ENCODE peak calls at places on chromosomes 6 and 20, in seven cellular contexts. One of them, this sample, is unnamed.

GRCh38 chr6:109770047-109770446 is 79.0 kb downstream of the FIG4 start:
- DNase-seq in heart right ventricle: no peak
- DNase-seq in DND-41: no peak
- DNase-seq in breast epithelium: no peak
- DNase-seq in OCI-LY7: no peak
- DNase-seq in lung: no peak
- DNase-seq in neuronal stem cell: no peak
- DNase-seq in this sample: no peak

GRCh38 chr6:28525496-28526039 is at the start of gene GPX5:
- DNase-seq in DND-41: peak; percentile 64
- DNase-seq in heart right ventricle: no peak
- DNase-seq in OCI-LY7: no peak
- DNase-seq in breast epithelium: no peak
- DNase-seq in lung: no peak
- DNase-seq in neuronal stem cell: no peak
- DNase-seq in this sample: no peak

GRCh38 chr6:31829633-31830492 is 2.3 kb downstream of the HSPA1B start:
- DNase-seq in DND-41: no peak
- DNase-seq in breast epithelium: no peak
- DNase-seq in heart right ventricle: no peak
- DNase-seq in neuronal stem cell: peak; percentile 33
- DNase-seq in lung: no peak
- DNase-seq in OCI-LY7: peak; percentile 74
- DNase-seq in this sample: peak; percentile 55

GRCh38 chr20:21432911-21433310 is 35.6 kb upstream of the NKX2-4 start:
- DNase-seq in heart right ventricle: no peak
- DNase-seq in lung: no peak
- DNase-seq in DND-41: no peak
- DNase-seq in neuronal stem cell: no peak
- DNase-seq in breast epithelium: no peak
- DNase-seq in OCI-LY7: no peak
- DNase-seq in this sample: no peak

GRCh38 chr20:61954276-61955021 is 111.2 kb downstream of the TAF4 start:
- DNase-seq in OCI-LY7: no peak
- DNase-seq in DND-41: no peak
- DNase-seq in lung: no peak
- DNase-seq in heart right ventricle: no peak
- DNase-seq in neuronal stem cell: no peak
- DNase-seq in breast epithelium: peak; percentile 34
- DNase-seq in this sample: no peak

GRCh38 chr6:30450548-30450907 is 38.8 kb upstream of the HLA-E start:
- DNase-seq in lung: no peak
- DNase-seq in neuronal stem cell: no peak
- DNase-seq in DND-41: no peak
- DNase-seq in breast epithelium: no peak
- DNase-seq in heart right ventricle: no peak
- DNase-seq in OCI-LY7: no peak
- DNase-seq in this sample: no peak

GRCh38 chr6:18415671-18416340 is 28.7 kb downstream of the RNF144B start:
- DNase-seq in lung: no peak
- DNase-seq in heart right ventricle: no peak
- DNase-seq in breast epithelium: no peak
- DNase-seq in OCI-LY7: no peak
- DNase-seq in neuronal stem cell: no peak
- DNase-seq in DND-41: no peak
- DNase-seq in this sample: no peak

GRCh38 chr6:100464910-100465700 is at the start of gene SIM1:
- DNase-seq in OCI-LY7: no peak
- DNase-seq in lung: no peak
- DNase-seq in DND-41: no peak
- DNase-seq in heart right ventricle: no peak
- DNase-seq in neuronal stem cell: peak; percentile 88
- DNase-seq in breast epithelium: no peak
- DNase-seq in this sample: no peak

GRCh38 chr6:112117554-112117953 is 30.2 kb downstream of the FAM229B start:
- DNase-seq in heart right ventricle: no peak
- DNase-seq in OCI-LY7: no peak
- DNase-seq in breast epithelium: no peak
- DNase-seq in neuronal stem cell: no peak
- DNase-seq in lung: no peak
- DNase-seq in DND-41: no peak
- DNase-seq in this sample: peak; percentile 26

GRCh38 chr20:37081717-37082289 is 14.0 kb downstream of the RBL1 start:
- DNase-seq in OCI-LY7: no peak
- DNase-seq in breast epithelium: no peak
- DNase-seq in neuronal stem cell: no peak
- DNase-seq in heart right ventricle: no peak
- DNase-seq in DND-41: no peak
- DNase-seq in lung: no peak
- DNase-seq in this sample: peak; percentile 21

GRCh38 chr6:158762787-158763439 is 56.3 kb downstream of the EZR start:
- DNase-seq in lung: no peak
- DNase-seq in DND-41: no peak
- DNase-seq in OCI-LY7: peak; percentile 28
- DNase-seq in heart right ventricle: no peak
- DNase-seq in breast epithelium: no peak
- DNase-seq in neuronal stem cell: no peak
- DNase-seq in this sample: no peak

GRCh38 chr6:159871911-159872310 is 18.9 kb upstream of the MAS1 start:
- DNase-seq in lung: no peak
- DNase-seq in OCI-LY7: no peak
- DNase-seq in heart right ventricle: no peak
- DNase-seq in DND-41: peak; percentile 22
- DNase-seq in neuronal stem cell: no peak
- DNase-seq in breast epithelium: no peak
- DNase-seq in this sample: no peak

GRCh38 chr20:4038047-4038459 is 22.7 kb upstream of the RNF24 start:
- DNase-seq in neuronal stem cell: no peak
- DNase-seq in breast epithelium: peak; percentile 56
- DNase-seq in DND-41: peak; percentile 96
- DNase-seq in heart right ventricle: peak; percentile 72
- DNase-seq in lung: peak; percentile 87
- DNase-seq in OCI-LY7: peak; percentile 43
- DNase-seq in this sample: peak; percentile 80

GRCh38 chr20:19943021-19943659 is 74.0 kb upstream of the NAA20 start:
- DNase-seq in breast epithelium: peak; percentile 86
- DNase-seq in heart right ventricle: no peak
- DNase-seq in neuronal stem cell: no peak
- DNase-seq in DND-41: no peak
- DNase-seq in lung: no peak
- DNase-seq in OCI-LY7: no peak
- DNase-seq in this sample: no peak

GRCh38 chr20:51735728-51736600 is 32.2 kb downstream of the ATP9A start:
- DNase-seq in breast epithelium: no peak
- DNase-seq in heart right ventricle: no peak
- DNase-seq in OCI-LY7: no peak
- DNase-seq in neuronal stem cell: no peak
- DNase-seq in DND-41: no peak
- DNase-seq in lung: no peak
- DNase-seq in this sample: no peak
- H3K4me1 ChIP-seq in breast epithelium: no peaks in the 10 kb centered on the region
- H3K4me1 ChIP-seq in heart right ventricle: no peaks in the 10 kb centered on the region
- H3K4me1 ChIP-seq in OCI-LY7: no peaks in the 10 kb centered on the region
- H3K4me1 ChIP-seq in neuronal stem cell: peaks cover 5% of the 10 kb centered on the region
- H3K4me1 ChIP-seq in DND-41: no peaks in the 10 kb centered on the region
- H3K4me1 ChIP-seq in lung: peaks cover 10% of the 10 kb centered on the region
- H3K4me1 ChIP-seq in this sample: no peaks in the 10 kb centered on the region

GRCh38 chr6:119628691-119629621 is 279.4 kb upstream of the MAN1A1 start:
- DNase-seq in neuronal stem cell: no peak
- DNase-seq in heart right ventricle: no peak
- DNase-seq in breast epithelium: no peak
- DNase-seq in lung: no peak
- DNase-seq in DND-41: no peak
- DNase-seq in OCI-LY7: no peak
- DNase-seq in this sample: no peak
- H3K27ac ChIP-seq in neuronal stem cell: no peak overlapping the region
- H3K27ac ChIP-seq in heart right ventricle: no peak overlapping the region
- H3K27ac ChIP-seq in breast epithelium: no peak overlapping the region
- H3K27ac ChIP-seq in lung: no peak overlapping the region
- H3K27ac ChIP-seq in DND-41: no peak overlapping the region
- H3K27ac ChIP-seq in OCI-LY7: no peak overlapping the region
- H3K27ac ChIP-seq in this sample: no peak overlapping the region

DNA sequence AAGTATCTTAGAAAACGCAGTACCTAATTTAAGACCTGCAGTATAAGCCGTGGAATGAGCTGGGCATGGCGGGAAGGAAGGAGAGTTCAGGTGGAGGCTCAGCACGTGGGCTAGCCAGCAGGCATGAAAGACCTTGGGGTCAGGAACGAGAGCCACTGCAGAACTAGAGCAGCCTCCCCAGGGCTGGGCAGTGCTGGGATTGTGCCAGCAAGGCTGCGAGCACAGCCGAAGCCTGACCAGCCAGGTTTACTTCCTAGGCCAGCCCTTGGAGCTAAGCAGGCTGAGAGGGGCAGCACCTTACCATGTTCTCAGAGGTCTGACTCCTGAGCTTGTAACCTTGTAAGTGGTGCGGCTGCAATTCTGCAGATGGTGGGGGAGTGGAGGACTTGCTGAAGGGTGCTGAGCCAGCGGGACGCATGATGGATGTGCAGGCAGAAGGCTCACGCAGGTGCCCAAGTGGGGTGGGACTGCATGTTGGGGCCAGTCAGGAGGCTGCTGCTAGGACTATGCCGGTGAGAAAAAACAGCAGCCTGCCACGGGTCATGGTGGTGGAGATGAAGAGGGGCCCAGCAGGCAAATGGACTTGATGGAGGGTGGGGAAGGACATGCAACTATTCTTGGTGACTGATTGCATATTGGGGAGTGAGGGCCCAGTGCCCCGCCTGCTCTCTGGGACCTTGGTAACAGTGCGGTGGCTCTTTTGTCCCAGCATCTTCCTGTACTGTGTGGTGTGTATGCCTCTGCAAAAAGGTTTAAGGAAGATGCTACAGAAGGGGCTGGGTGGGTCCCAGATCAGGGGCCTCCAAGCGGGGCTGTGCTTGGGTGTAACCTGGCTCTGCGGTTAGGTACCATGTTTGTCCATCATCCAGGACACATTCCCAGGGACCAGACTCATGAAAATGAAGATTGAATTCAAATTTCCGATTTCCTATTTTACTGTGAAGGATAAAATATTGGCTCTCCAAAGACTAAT is 37.6 kb upstream of the IRF4 start:
- DNase-seq in neuronal stem cell: no peak
- DNase-seq in breast epithelium: peak; percentile 48
- DNase-seq in OCI-LY7: no peak
- DNase-seq in DND-41: no peak
- DNase-seq in heart right ventricle: no peak
- DNase-seq in lung: no peak
- DNase-seq in this sample: no peak
- H3K9me3 ChIP-seq in neuronal stem cell: no peaks in the 10 kb centered on the region
- H3K9me3 ChIP-seq in breast epithelium: no peaks in the 10 kb centered on the region
- H3K9me3 ChIP-seq in OCI-LY7: no peaks in the 10 kb centered on the region
- H3K9me3 ChIP-seq in DND-41: no peaks in the 10 kb centered on the region
- H3K9me3 ChIP-seq in heart right ventricle: no peaks in the 10 kb centered on the region
- H3K9me3 ChIP-seq in lung: peaks cover 2% of the 10 kb centered on the region
- H3K9me3 ChIP-seq in this sample: no peaks in the 10 kb centered on the region

DNA sequence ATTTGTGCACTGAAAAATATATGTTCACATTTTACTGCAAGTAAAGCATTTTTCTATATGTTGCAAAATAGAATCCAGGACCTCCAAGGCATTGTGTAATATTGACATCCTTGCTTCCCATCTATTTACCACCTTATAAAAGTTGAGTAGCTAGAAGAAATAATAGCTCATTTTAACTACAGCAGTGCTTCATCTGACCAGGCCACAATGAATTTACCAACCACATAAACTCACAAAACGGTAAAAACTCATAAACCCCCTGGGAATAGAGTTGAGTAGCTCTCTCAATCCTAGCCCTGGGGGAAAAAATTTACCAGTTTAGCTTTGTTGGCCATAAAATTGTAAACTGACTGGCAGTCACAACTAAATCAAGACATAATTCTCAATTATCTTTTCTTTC is 3.9 kb downstream of the ATXN1 start:
- DNase-seq in neuronal stem cell: no peak
- DNase-seq in breast epithelium: no peak
- DNase-seq in OCI-LY7: no peak
- DNase-seq in DND-41: no peak
- DNase-seq in lung: no peak
- DNase-seq in heart right ventricle: no peak
- DNase-seq in this sample: no peak
- H3K4me1 ChIP-seq in neuronal stem cell: peaks cover 9% of the 10 kb centered on the region
- H3K4me1 ChIP-seq in breast epithelium: peaks cover 18% of the 10 kb centered on the region
- H3K4me1 ChIP-seq in OCI-LY7: no peaks in the 10 kb centered on the region
- H3K4me1 ChIP-seq in DND-41: peaks cover 25% of the 10 kb centered on the region
- H3K4me1 ChIP-seq in lung: peaks cover 3% of the 10 kb centered on the region
- H3K4me1 ChIP-seq in heart right ventricle: peaks cover 67% of the 10 kb centered on the region
- H3K4me1 ChIP-seq in this sample: peaks cover 6% of the 10 kb centered on the region

GRCh38 chr6:62903263-62903662 is 308.0 kb upstream of the FKBP1C start:
- DNase-seq in neuronal stem cell: no peak
- DNase-seq in OCI-LY7: no peak
- DNase-seq in lung: no peak
- DNase-seq in breast epithelium: no peak
- DNase-seq in DND-41: no peak
- DNase-seq in heart right ventricle: no peak
- DNase-seq in this sample: no peak
- H3K27ac ChIP-seq in neuronal stem cell: no peak overlapping the region
- H3K27ac ChIP-seq in OCI-LY7: no peak overlapping the region
- H3K27ac ChIP-seq in lung: no peak overlapping the region
- H3K27ac ChIP-seq in breast epithelium: no peak overlapping the region
- H3K27ac ChIP-seq in DND-41: no peak overlapping the region
- H3K27ac ChIP-seq in heart right ventricle: no peak overlapping the region
- H3K27ac ChIP-seq in this sample: no peak overlapping the region

This sample was measured in SJCRH30.